ENCODE peak calls at places on chromosomes 6 and 20, in ten cellular contexts. M, Q, H, I, Z, U, N, K, Y and C are unnamed samples.

GRCh38 chr6:2558098-2558770 is 192.5 kb downstream of the MYLK4 start:
- DNase-seq in Y (no peak), K (no peak), M (no peak), Q (no peak), Z (no peak), H (no peak), N (no peak), U (no peak), I (no peak), C (no peak)

GRCh38 chr20:36544134-36545018 is 3.1 kb downstream of the MYL9 start:
- DNase-seq in Y (no peak), H (no peak), N (peak), I (no peak), Q (no peak), Z (no peak), M (no peak), U (no peak), K (no peak), C (no peak)

GRCh38 chr6:36841756-36842155 is 2.5 kb upstream of the CPNE5 start:
- DNase-seq in I (no peak), N (no peak), Q (no peak), Y (no peak), U (no peak), M (no peak), H (no peak), K (no peak), Z (no peak), C (no peak)

GRCh38 chr20:1415667-1416468 is 23.0 kb upstream of the FKBP1A start:
- DNase-seq in Q (peak), U (no peak), Y (no peak), H (no peak), K (no peak), Z (peak), N (peak), I (no peak), M (no peak), C (no peak)

GRCh38 chr6:148878683-148879082 is 131.9 kb downstream of the UST start:
- DNase-seq in U (no peak), Q (no peak), H (no peak), I (no peak), K (no peak), M (no peak), Z (no peak), N (no peak), Y (no peak), C (no peak)

GRCh38 chr6:150238857-150239407 is 96.1 kb downstream of the PPP1R14C start:
- DNase-seq in K (no peak), Y (no peak), U (no peak), N (no peak), I (no peak), M (no peak), Q (no peak), Z (no peak), H (no peak), C (no peak)

GRCh38 chr6:37711331-37711924 is 13.7 kb upstream of the MDGA1 start:
- DNase-seq in I (no peak), U (no peak), H (no peak), K (no peak), N (no peak), Z (no peak), Y (no peak), Q (no peak), M (no peak), C (no peak)

GRCh38 chr6:77136086-77136485 is 327.2 kb downstream of the HTR1B start:
- DNase-seq in H (no peak), K (no peak), U (no peak), Z (no peak), I (no peak), N (peak), M (no peak), Q (no peak), Y (no peak), C (no peak)

GRCh38 chr6:3808759-3809514 is 40.2 kb upstream of the FAM50B start:
- DNase-seq in H (no peak), K (no peak), Z (peak), N (peak), Q (peak), M (peak), I (no peak), Y (no peak), U (no peak), C (no peak)